ENCODE peak calls at places on chromosomes 11 and 22, in five cellular contexts. B is tibial nerve; G is left ventricle myocardium inferior; W is activated naive CD4-positive, alpha-beta T cell; O is upper lobe of right lung. Y is an unnamed sample.

GRCh38 chr11:132838621-132839020 is 693.7 kb downstream of the OPCML start:
- DNase-seq in B (no peak), G (no peak), W (no peak), O (no peak), Y (no peak)

GRCh38 chr11:69007978-69008381 is 5.1 kb downstream of the MRGPRF start:
- DNase-seq in B (no peak), G (no peak), W (no peak), O (peak), Y (no peak)

GRCh38 chr22:32987081-32987631 is 71.0 kb downstream of the SYN3 start:
- DNase-seq in B (no peak), G (no peak), W (no peak), O (no peak), Y (no peak)

GRCh38 chr11:34027516-34028406 is 23.8 kb upstream of the CAPRIN1 start:
- DNase-seq in B (no peak), G (no peak), W (no peak), O (no peak), Y (no peak)

GRCh38 chr11:75328426-75329277 is 22.8 kb downstream of the ARRB1 start:
- DNase-seq in B (peak), G (peak), W (peak), O (peak), Y (no peak)

GRCh38 chr22:46366801-46367706 is 31.5 kb downstream of the TRMU start:
- DNase-seq in B (no peak), G (no peak), W (no peak), O (no peak), Y (no peak)

GRCh38 chr11:57556041-57556440 is 11.4 kb downstream of the UBE2L6 start:
- DNase-seq in B (no peak), G (no peak), W (no peak), O (no peak), Y (no peak)

GRCh38 chr11:128187829-128188228 is 399.5 kb downstream of the ETS1 start:
- DNase-seq in B (no peak), G (no peak), W (no peak), O (no peak), Y (no peak)

GRCh38 chr11:44600739-44601416 is 35.4 kb downstream of the CD82 start:
- DNase-seq in B (no peak), G (peak), W (no peak), O (no peak), Y (no peak)

GRCh38 chr11:116697011-116697410 is 75.8 kb downstream of the BUD13 start:
- DNase-seq in B (no peak), G (no peak), W (no peak), O (no peak), Y (no peak)

GRCh38 chr11:130785376-130786110 is 130.7 kb downstream of the SNX19 start:
- DNase-seq in B (no peak), G (no peak), W (no peak), O (no peak), Y (no peak)

GRCh38 chr11:28274216-28274615 is 166.0 kb downstream of the METTL15 start:
- DNase-seq in B (no peak), G (no peak), W (no peak), O (no peak), Y (no peak)

GRCh38 chr11:74634537-74634936 is 42.2 kb downstream of the POLD3 start:
- DNase-seq in B (no peak), G (no peak), W (no peak), O (no peak), Y (no peak)

GRCh38 chr11:132453411-132453810 is 1078.9 kb downstream of the OPCML start:
- DNase-seq in B (no peak), G (no peak), W (no peak), O (no peak), Y (no peak)

GRCh38 chr11:73145986-73146575 is 4.0 kb upstream of the FCHSD2 start:
- DNase-seq in B (no peak), G (no peak), W (no peak), O (no peak), Y (no peak)